ENCODE peak calls at places on chromosomes 13 and 19, in ten cellular contexts. N is stomach, P is B cell, H is NCI-H446, G is IMR-90, U is Peyer's patch, W is type B pancreatic cell, M is cardiac fibroblast, R is NCI-H1105 treated with DMSO at 0.1 percent for 48 hours, E is mammary epithelial cell. Q is an unnamed sample.

GRCh38 chr19:18388328-18389094 is 2.6 kb downstream of the GDF15 start:
- DNase-seq in N (peak; percentile 88), P (peak; percentile 95), H (peak; percentile 81), G (no peak), U (peak; percentile 91), W (peak; percentile 89), M (peak; percentile 59), R (peak; percentile 84), E (peak; percentile 43), Q (peak; percentile 91)

GRCh38 chr19:39740395-39740794 is 2.6 kb upstream of the CLC start:
- DNase-seq in N (no peak), P (no peak), H (no peak), G (no peak), U (no peak), W (no peak), M (no peak), R (no peak), E (no peak), Q (no peak)

GRCh38 chr19:47274891-47275865 is 493 bp downstream of the INAFM1 start:
- DNase-seq in N (no peak), P (no peak), H (peak; percentile 46), G (no peak), U (peak; percentile 67), W (no peak), M (peak; percentile 24), R (no peak), E (no peak), Q (peak; percentile 66)

GRCh38 chr19:10654610-10655456 is 687 bp downstream of the ILF3 start:
- DNase-seq in N (peak; percentile 35), P (peak; percentile 86), H (peak; percentile 83), G (no peak), U (peak; percentile 62), W (peak; percentile 85), M (peak; percentile 41), R (peak; percentile 73), E (no peak), Q (peak; percentile 67)

GRCh38 chr19:29290853-29291252 is 77.9 kb upstream of the UQCRFS1 start:
- DNase-seq in N (no peak), P (no peak), H (no peak), G (no peak), U (no peak), W (no peak), M (no peak), R (no peak), E (no peak), Q (no peak)

GRCh38 chr13:105735269-105735668 is 800.2 kb downstream of the EFNB2 start:
- DNase-seq in N (no peak), P (no peak), H (no peak), G (no peak), U (no peak), W (no peak), M (no peak), R (peak; percentile 73), E (no peak), Q (no peak)

GRCh38 chr19:6811906-6812305 is 39.4 kb downstream of the VAV1 start:
- DNase-seq in N (no peak), P (no peak), H (peak; percentile 71), G (peak; percentile 39), U (no peak), W (no peak), M (peak; percentile 79), R (peak; percentile 42), E (peak; percentile 65), Q (no peak)

GRCh38 chr19:1130801-1131717 is 27.3 kb downstream of the GPX4 start:
- DNase-seq in N (peak; percentile 46), P (peak; percentile 51), H (no peak), G (no peak), U (peak; percentile 81), W (no peak), M (no peak), R (no peak), E (no peak), Q (no peak)

GRCh38 chr19:789473-790052 is 7.7 kb upstream of the PTBP1 start:
- DNase-seq in N (no peak), P (no peak), H (no peak), G (no peak), U (no peak), W (peak; percentile 74), M (peak; percentile 37), R (no peak), E (no peak), Q (no peak)

GRCh38 chr13:51803018-51803417 is 945 bp downstream of the DHRS12 start:
- DNase-seq in N (no peak), P (no peak), H (no peak), G (no peak), U (no peak), W (no peak), M (no peak), R (no peak), E (no peak), Q (no peak)

GRCh38 chr19:33156354-33156753 is 24.4 kb downstream of the WDR88 start:
- DNase-seq in N (no peak), P (no peak), H (no peak), G (peak; percentile 41), U (no peak), W (no peak), M (peak; percentile 81), R (no peak), E (no peak), Q (no peak)

GRCh38 chr19:8451885-8452284 is 7.1 kb downstream of the HNRNPM start:
- DNase-seq in N (no peak), P (no peak), H (no peak), G (peak; percentile 79), U (no peak), W (no peak), M (no peak), R (no peak), E (peak; percentile 88), Q (no peak)

GRCh38 chr13:33197551-33197971 is 88.0 kb downstream of the STARD13 start:
- DNase-seq in N (no peak), P (no peak), H (no peak), G (no peak), U (no peak), W (no peak), M (no peak), R (no peak), E (no peak), Q (no peak)

GRCh38 chr13:106570354-106570822 is 2.5 kb upstream of the ARGLU1 start:
- DNase-seq in N (peak; percentile 80), P (peak; percentile 80), H (no peak), G (peak; percentile 61), U (peak; percentile 86), W (no peak), M (peak; percentile 92), R (no peak), E (peak; percentile 82), Q (peak; percentile 90)

GRCh38 chr13:110492299-110493160 is 69.0 kb downstream of the RAB20 start:
- DNase-seq in N (no peak), P (no peak), H (no peak), G (no peak), U (no peak), W (no peak), M (no peak), R (no peak), E (no peak), Q (no peak)

GRCh38 chr19:45558399-45558878 is 26.2 kb downstream of the OPA3 start:
- DNase-seq in N (peak; percentile 56), P (peak; percentile 78), H (peak; percentile 41), G (peak; percentile 33), U (peak; percentile 86), W (no peak), M (peak; percentile 57), R (peak; percentile 13), E (peak; percentile 40), Q (peak; percentile 53)

GRCh38 chr19:38831142-38831605 is 420 bp downstream of the ECH1 start:
- DNase-seq in N (peak; percentile 88), P (no peak), H (peak; percentile 56), G (peak; percentile 95), U (peak; percentile 83), W (peak; percentile 74), M (peak; percentile 90), R (no peak), E (peak; percentile 86), Q (peak; percentile 90)

GRCh38 chr19:38425810-38426466 is at the start of gene RASGRP4:
- DNase-seq in N (no peak), P (peak; percentile 69), H (no peak), G (no peak), U (peak; percentile 58), W (no peak), M (no peak), R (no peak), E (no peak), Q (peak; percentile 69)